ENCODE peak calls at places on chromosomes 2 and 18, in ten cellular contexts. Q is retinal pigment epithelial cell, U is H4, P is EH, J is T-cell, X is fibroblast of lung, S is posterior vena cava, H is iris pigment epithelial cell, N is activated gamma-delta T cell, A is GM23338. D is an unnamed sample.

GRCh38 chr18:39846277-39846676 is 2108.8 kb upstream of the PIK3C3 start:
- DNase-seq in P (no peak), Q (no peak), A (no peak), H (no peak), S (no peak), X (peak; percentile 96), U (no peak), N (no peak), J (no peak), D (no peak)

GRCh38 chr2:98468621-98469236 is 24.1 kb downstream of the INPP4A start:
- DNase-seq in A (no peak), H (peak; percentile 38), U (no peak), P (peak; percentile 27), S (no peak), N (no peak), X (no peak), J (no peak), Q (no peak), D (no peak)

GRCh38 chr2:138176862-138177439 is 212.7 kb downstream of the HNMT start:
- DNase-seq in A (no peak), P (no peak), S (no peak), H (no peak), Q (no peak), U (no peak), J (no peak), X (no peak), N (no peak), D (no peak)

GRCh38 chr2:85133751-85134254 is 611 bp downstream of the TCF7L1 start:
- DNase-seq in X (peak; percentile 40), S (peak; percentile 88), J (peak; percentile 4), Q (no peak), A (peak; percentile 39), H (peak; percentile 53), U (no peak), N (no peak), P (peak; percentile 60), D (peak; percentile 77)

GRCh38 chr2:115292742-115293141 is 850.3 kb downstream of the DPP10 start:
- DNase-seq in H (no peak), N (no peak), A (no peak), U (no peak), Q (no peak), S (no peak), J (no peak), P (no peak), X (no peak), D (no peak)

GRCh38 chr2:53859354-53860159 is at the start of gene GPR75:
- DNase-seq in A (peak; percentile 81), P (peak; percentile 36), J (no peak), N (peak; percentile 10), U (no peak), Q (peak; percentile 15), H (peak; percentile 32), X (peak; percentile 21), S (no peak), D (no peak)

GRCh38 chr2:164896226-164896625 is 54.6 kb upstream of the COBLL1 start:
- DNase-seq in N (no peak), J (no peak), H (peak; percentile 92), A (no peak), S (no peak), Q (no peak), X (peak; percentile 31), U (no peak), P (peak; percentile 62), D (no peak)

GRCh38 chr18:62716679-62717058 is 1.3 kb downstream of the PHLPP1 start:
- DNase-seq in N (peak; percentile 50), S (peak; percentile 81), X (peak; percentile 14), A (peak; percentile 63), H (peak; percentile 46), U (no peak), P (peak; percentile 25), J (peak; percentile 55), Q (no peak), D (peak; percentile 78)

GRCh38 chr2:240833724-240834285 is 13.8 kb upstream of the KIF1A start:
- DNase-seq in Q (no peak), S (no peak), N (no peak), H (no peak), X (no peak), J (no peak), A (no peak), P (peak; percentile 15), U (no peak), D (no peak)

GRCh38 chr2:71583876-71584275 is 130.5 kb downstream of the DYSF start:
- DNase-seq in H (no peak), Q (no peak), A (no peak), X (no peak), J (no peak), N (no peak), U (peak; percentile 24), P (peak; percentile 31), S (no peak), D (no peak)

GRCh38 chr2:167188596-167188967 is 300.3 kb downstream of the XIRP2 start:
- DNase-seq in J (no peak), S (no peak), X (no peak), Q (no peak), A (no peak), P (no peak), N (no peak), H (no peak), U (no peak), D (no peak)

GRCh38 chr18:74499633-74500032 is 3.5 kb downstream of the CNDP2 start:
- DNase-seq in Q (no peak), P (peak; percentile 77), H (no peak), A (no peak), S (peak; percentile 92), X (peak; percentile 58), N (no peak), J (peak; percentile 42), U (peak; percentile 37), D (no peak)

GRCh38 chr18:34880882-34881852 is 160.0 kb upstream of the MAPRE2 start:
- DNase-seq in N (no peak), Q (peak; percentile 4), J (no peak), H (peak; percentile 44), S (no peak), X (peak; percentile 61), U (peak; percentile 25), P (peak; percentile 7), A (no peak), D (no peak)

GRCh38 chr18:9516437-9517064 is 41.2 kb downstream of the RALBP1 start:
- DNase-seq in N (no peak), U (peak; percentile 45), X (peak; percentile 72), A (peak; percentile 69), S (no peak), P (peak; percentile 59), Q (no peak), J (peak; percentile 26), H (peak; percentile 55), D (no peak)

GRCh38 chr2:129262934-129263333 is 716.5 kb upstream of the RAB6C start:
- DNase-seq in P (no peak), H (no peak), Q (no peak), U (no peak), A (no peak), S (no peak), J (no peak), N (no peak), X (no peak), D (no peak)